ENCODE peak calls at places on chromosomes 12 and 14, in ten cellular contexts. One of them, this sample, is unnamed.

GRCh38 chr14:89787525-89787924 is 167.0 kb downstream of the EFCAB11 start:
- DNase-seq in GM03348: peak
- DNase-seq in fibroblast of mammary gland: peak
- DNase-seq in WERI-Rb-1: no peak
- DNase-seq in fibroblast of pulmonary artery: no peak
- DNase-seq in uterus: no peak
- DNase-seq in T-helper 2 cell: no peak
- DNase-seq in heart right ventricle: no peak
- DNase-seq in NAMALWA: no peak
- DNase-seq in stimulated activated naive CD4-positive, alpha-beta T cell: no peak
- DNase-seq in this sample: peak

GRCh38 chr12:110091136-110091711 is 32.9 kb upstream of the IFT81 start:
- DNase-seq in GM03348: no peak
- DNase-seq in fibroblast of mammary gland: no peak
- DNase-seq in WERI-Rb-1: no peak
- DNase-seq in fibroblast of pulmonary artery: no peak
- DNase-seq in uterus: no peak
- DNase-seq in T-helper 2 cell: no peak
- DNase-seq in heart right ventricle: no peak
- DNase-seq in NAMALWA: no peak
- DNase-seq in stimulated activated naive CD4-positive, alpha-beta T cell: no peak
- DNase-seq in this sample: no peak

GRCh38 chr12:67917811-67918210 is 71.4 kb upstream of the IFNG-AS1 start:
- DNase-seq in GM03348: no peak
- DNase-seq in fibroblast of mammary gland: no peak
- DNase-seq in WERI-Rb-1: no peak
- DNase-seq in fibroblast of pulmonary artery: no peak
- DNase-seq in uterus: no peak
- DNase-seq in T-helper 2 cell: no peak
- DNase-seq in heart right ventricle: no peak
- DNase-seq in NAMALWA: no peak
- DNase-seq in stimulated activated naive CD4-positive, alpha-beta T cell: no peak
- DNase-seq in this sample: no peak

GRCh38 chr12:54009171-54010052 is 627 bp downstream of the HOXC8 start:
- DNase-seq in GM03348: no peak
- DNase-seq in fibroblast of mammary gland: no peak
- DNase-seq in WERI-Rb-1: no peak
- DNase-seq in fibroblast of pulmonary artery: no peak
- DNase-seq in uterus: no peak
- DNase-seq in T-helper 2 cell: no peak
- DNase-seq in heart right ventricle: no peak
- DNase-seq in NAMALWA: no peak
- DNase-seq in stimulated activated naive CD4-positive, alpha-beta T cell: no peak
- DNase-seq in this sample: peak

GRCh38 chr14:22622220-22622619 is 21.9 kb downstream of the OR6J1 start:
- DNase-seq in GM03348: no peak
- DNase-seq in fibroblast of mammary gland: peak
- DNase-seq in WERI-Rb-1: no peak
- DNase-seq in fibroblast of pulmonary artery: peak
- DNase-seq in uterus: no peak
- DNase-seq in T-helper 2 cell: no peak
- DNase-seq in heart right ventricle: no peak
- DNase-seq in NAMALWA: no peak
- DNase-seq in stimulated activated naive CD4-positive, alpha-beta T cell: no peak
- DNase-seq in this sample: no peak

GRCh38 chr12:76313289-76313688 is 34.9 kb downstream of the BBS10 start:
- DNase-seq in GM03348: no peak
- DNase-seq in fibroblast of mammary gland: no peak
- DNase-seq in WERI-Rb-1: no peak
- DNase-seq in fibroblast of pulmonary artery: no peak
- DNase-seq in uterus: no peak
- DNase-seq in T-helper 2 cell: no peak
- DNase-seq in heart right ventricle: no peak
- DNase-seq in NAMALWA: no peak
- DNase-seq in stimulated activated naive CD4-positive, alpha-beta T cell: no peak
- DNase-seq in this sample: no peak

GRCh38 chr12:108194585-108194984 is 65.5 kb downstream of the WSCD2 start:
- DNase-seq in GM03348: no peak
- DNase-seq in fibroblast of mammary gland: no peak
- DNase-seq in WERI-Rb-1: no peak
- DNase-seq in fibroblast of pulmonary artery: no peak
- DNase-seq in uterus: no peak
- DNase-seq in T-helper 2 cell: no peak
- DNase-seq in heart right ventricle: no peak
- DNase-seq in NAMALWA: no peak
- DNase-seq in stimulated activated naive CD4-positive, alpha-beta T cell: no peak
- DNase-seq in this sample: no peak

GRCh38 chr12:48198619-48198973 is 4.5 kb downstream of the OR10AD1 start:
- DNase-seq in GM03348: peak
- DNase-seq in fibroblast of mammary gland: no peak
- DNase-seq in WERI-Rb-1: no peak
- DNase-seq in fibroblast of pulmonary artery: peak
- DNase-seq in uterus: peak
- DNase-seq in T-helper 2 cell: no peak
- DNase-seq in heart right ventricle: peak
- DNase-seq in NAMALWA: no peak
- DNase-seq in stimulated activated naive CD4-positive, alpha-beta T cell: peak
- DNase-seq in this sample: peak

GRCh38 chr12:121427556-121428055 is 27.7 kb downstream of the RNF34 start:
- DNase-seq in GM03348: no peak
- DNase-seq in fibroblast of mammary gland: no peak
- DNase-seq in WERI-Rb-1: no peak
- DNase-seq in fibroblast of pulmonary artery: no peak
- DNase-seq in uterus: no peak
- DNase-seq in T-helper 2 cell: no peak
- DNase-seq in heart right ventricle: no peak
- DNase-seq in NAMALWA: no peak
- DNase-seq in stimulated activated naive CD4-positive, alpha-beta T cell: no peak
- DNase-seq in this sample: no peak

GRCh38 chr14:64983439-64984310 is 3.0 kb upstream of the FNTB start:
- DNase-seq in GM03348: peak
- DNase-seq in fibroblast of mammary gland: peak
- DNase-seq in WERI-Rb-1: no peak
- DNase-seq in fibroblast of pulmonary artery: peak
- DNase-seq in uterus: no peak
- DNase-seq in T-helper 2 cell: no peak
- DNase-seq in heart right ventricle: no peak
- DNase-seq in NAMALWA: peak
- DNase-seq in stimulated activated naive CD4-positive, alpha-beta T cell: no peak
- DNase-seq in this sample: peak

GRCh38 chr14:93044116-93044515 is 71.6 kb downstream of the ITPK1 start:
- DNase-seq in GM03348: no peak
- DNase-seq in fibroblast of mammary gland: no peak
- DNase-seq in WERI-Rb-1: no peak
- DNase-seq in fibroblast of pulmonary artery: no peak
- DNase-seq in uterus: no peak
- DNase-seq in T-helper 2 cell: no peak
- DNase-seq in heart right ventricle: no peak
- DNase-seq in NAMALWA: no peak
- DNase-seq in stimulated activated naive CD4-positive, alpha-beta T cell: no peak
- DNase-seq in this sample: peak

GRCh38 chr14:74934476-74935339 is 11.6 kb upstream of the RPS6KL1 start:
- DNase-seq in GM03348: no peak
- DNase-seq in fibroblast of mammary gland: no peak
- DNase-seq in WERI-Rb-1: peak
- DNase-seq in fibroblast of pulmonary artery: no peak
- DNase-seq in uterus: no peak
- DNase-seq in T-helper 2 cell: no peak
- DNase-seq in heart right ventricle: peak
- DNase-seq in NAMALWA: no peak
- DNase-seq in stimulated activated naive CD4-positive, alpha-beta T cell: no peak
- DNase-seq in this sample: no peak

GRCh38 chr14:86712727-86713126 is 1182.8 kb downstream of the FLRT2 start:
- DNase-seq in GM03348: no peak
- DNase-seq in fibroblast of mammary gland: no peak
- DNase-seq in WERI-Rb-1: no peak
- DNase-seq in fibroblast of pulmonary artery: no peak
- DNase-seq in uterus: no peak
- DNase-seq in T-helper 2 cell: no peak
- DNase-seq in heart right ventricle: no peak
- DNase-seq in NAMALWA: no peak
- DNase-seq in stimulated activated naive CD4-positive, alpha-beta T cell: no peak
- DNase-seq in this sample: peak

GRCh38 chr12:86711716-86712115 is 455.5 kb upstream of the MGAT4C start:
- DNase-seq in GM03348: no peak
- DNase-seq in fibroblast of mammary gland: no peak
- DNase-seq in WERI-Rb-1: no peak
- DNase-seq in fibroblast of pulmonary artery: no peak
- DNase-seq in uterus: no peak
- DNase-seq in T-helper 2 cell: no peak
- DNase-seq in heart right ventricle: no peak
- DNase-seq in NAMALWA: no peak
- DNase-seq in stimulated activated naive CD4-positive, alpha-beta T cell: no peak
- DNase-seq in this sample: no peak

GRCh38 chr14:24721772-24722171 is 87.8 kb upstream of the GZMB start:
- DNase-seq in GM03348: no peak
- DNase-seq in fibroblast of mammary gland: peak
- DNase-seq in WERI-Rb-1: no peak
- DNase-seq in fibroblast of pulmonary artery: no peak
- DNase-seq in uterus: no peak
- DNase-seq in T-helper 2 cell: no peak
- DNase-seq in heart right ventricle: no peak
- DNase-seq in NAMALWA: no peak
- DNase-seq in stimulated activated naive CD4-positive, alpha-beta T cell: no peak
- DNase-seq in this sample: peak

GRCh38 chr12:47032644-47033043 is 46.8 kb upstream of the PCED1B start:
- DNase-seq in GM03348: peak
- DNase-seq in fibroblast of mammary gland: peak
- DNase-seq in WERI-Rb-1: no peak
- DNase-seq in fibroblast of pulmonary artery: peak
- DNase-seq in uterus: no peak
- DNase-seq in T-helper 2 cell: no peak
- DNase-seq in heart right ventricle: no peak
- DNase-seq in NAMALWA: peak
- DNase-seq in stimulated activated naive CD4-positive, alpha-beta T cell: no peak
- DNase-seq in this sample: peak

GRCh38 chr12:112380663-112381420 is 1.4 kb downstream of the HECTD4 start:
- DNase-seq in GM03348: peak
- DNase-seq in fibroblast of mammary gland: no peak
- DNase-seq in WERI-Rb-1: peak
- DNase-seq in fibroblast of pulmonary artery: no peak
- DNase-seq in uterus: no peak
- DNase-seq in T-helper 2 cell: no peak
- DNase-seq in heart right ventricle: peak
- DNase-seq in NAMALWA: no peak
- DNase-seq in stimulated activated naive CD4-positive, alpha-beta T cell: no peak
- DNase-seq in this sample: no peak

GRCh38 chr14:75470238-75470797 is 42.5 kb downstream of the JDP2 start:
- DNase-seq in GM03348: no peak
- DNase-seq in fibroblast of mammary gland: no peak
- DNase-seq in WERI-Rb-1: no peak
- DNase-seq in fibroblast of pulmonary artery: no peak
- DNase-seq in uterus: no peak
- DNase-seq in T-helper 2 cell: no peak
- DNase-seq in heart right ventricle: no peak
- DNase-seq in NAMALWA: peak
- DNase-seq in stimulated activated naive CD4-positive, alpha-beta T cell: no peak
- DNase-seq in this sample: no peak

GRCh38 chr12:108237272-108237671 is 101.8 kb downstream of the CMKLR1 start:
- DNase-seq in GM03348: no peak
- DNase-seq in fibroblast of mammary gland: peak
- DNase-seq in WERI-Rb-1: peak
- DNase-seq in fibroblast of pulmonary artery: no peak
- DNase-seq in uterus: no peak
- DNase-seq in T-helper 2 cell: no peak
- DNase-seq in heart right ventricle: no peak
- DNase-seq in NAMALWA: peak
- DNase-seq in stimulated activated naive CD4-positive, alpha-beta T cell: no peak
- DNase-seq in this sample: no peak

GRCh38 chr12:92259852-92260251 is 114.2 kb upstream of the BTG1 start:
- DNase-seq in GM03348: no peak
- DNase-seq in fibroblast of mammary gland: no peak
- DNase-seq in WERI-Rb-1: no peak
- DNase-seq in fibroblast of pulmonary artery: peak
- DNase-seq in uterus: no peak
- DNase-seq in T-helper 2 cell: no peak
- DNase-seq in heart right ventricle: no peak
- DNase-seq in NAMALWA: no peak
- DNase-seq in stimulated activated naive CD4-positive, alpha-beta T cell: no peak
- DNase-seq in this sample: no peak

GRCh38 chr14:31084385-31084784 is 58.2 kb upstream of the STRN3 start:
- DNase-seq in GM03348: no peak
- DNase-seq in fibroblast of mammary gland: no peak
- DNase-seq in WERI-Rb-1: no peak
- DNase-seq in fibroblast of pulmonary artery: no peak
- DNase-seq in uterus: no peak
- DNase-seq in T-helper 2 cell: no peak
- DNase-seq in heart right ventricle: no peak
- DNase-seq in NAMALWA: peak
- DNase-seq in stimulated activated naive CD4-positive, alpha-beta T cell: no peak
- DNase-seq in this sample: no peak

GRCh38 chr14:75579882-75580281 is 1.5 kb downstream of the FLVCR2 start:
- DNase-seq in GM03348: no peak
- DNase-seq in fibroblast of mammary gland: no peak
- DNase-seq in WERI-Rb-1: no peak
- DNase-seq in fibroblast of pulmonary artery: peak
- DNase-seq in uterus: no peak
- DNase-seq in T-helper 2 cell: no peak
- DNase-seq in heart right ventricle: no peak
- DNase-seq in NAMALWA: no peak
- DNase-seq in stimulated activated naive CD4-positive, alpha-beta T cell: no peak
- DNase-seq in this sample: no peak

GRCh38 chr12:84497819-84498218 is 414.8 kb downstream of the SLC6A15 start:
- DNase-seq in GM03348: peak
- DNase-seq in fibroblast of mammary gland: peak
- DNase-seq in WERI-Rb-1: no peak
- DNase-seq in fibroblast of pulmonary artery: peak
- DNase-seq in uterus: no peak
- DNase-seq in T-helper 2 cell: no peak
- DNase-seq in heart right ventricle: no peak
- DNase-seq in NAMALWA: peak
- DNase-seq in stimulated activated naive CD4-positive, alpha-beta T cell: no peak
- DNase-seq in this sample: peak

GRCh38 chr14:92651793-92652382 is 96.5 kb downstream of the LGMN start:
- DNase-seq in GM03348: no peak
- DNase-seq in fibroblast of mammary gland: no peak
- DNase-seq in WERI-Rb-1: no peak
- DNase-seq in fibroblast of pulmonary artery: no peak
- DNase-seq in uterus: no peak
- DNase-seq in T-helper 2 cell: peak
- DNase-seq in heart right ventricle: peak
- DNase-seq in NAMALWA: no peak
- DNase-seq in stimulated activated naive CD4-positive, alpha-beta T cell: peak
- DNase-seq in this sample: no peak

GRCh38 chr12:128387811-128388422 is 120.9 kb downstream of the TMEM132C start:
- DNase-seq in GM03348: no peak
- DNase-seq in fibroblast of mammary gland: peak
- DNase-seq in WERI-Rb-1: peak
- DNase-seq in fibroblast of pulmonary artery: no peak
- DNase-seq in uterus: peak
- DNase-seq in T-helper 2 cell: no peak
- DNase-seq in heart right ventricle: peak
- DNase-seq in NAMALWA: peak
- DNase-seq in stimulated activated naive CD4-positive, alpha-beta T cell: no peak
- DNase-seq in this sample: no peak

GRCh38 chr14:78644824-78645559 is 474.8 kb downstream of the NRXN3 start:
- DNase-seq in GM03348: peak
- DNase-seq in fibroblast of mammary gland: no peak
- DNase-seq in WERI-Rb-1: no peak
- DNase-seq in fibroblast of pulmonary artery: no peak
- DNase-seq in uterus: no peak
- DNase-seq in T-helper 2 cell: no peak
- DNase-seq in heart right ventricle: no peak
- DNase-seq in NAMALWA: no peak
- DNase-seq in stimulated activated naive CD4-positive, alpha-beta T cell: no peak
- DNase-seq in this sample: no peak

GRCh38 chr12:112855375-112855774 is 51.4 kb upstream of the OAS1 start:
- DNase-seq in GM03348: peak
- DNase-seq in fibroblast of mammary gland: no peak
- DNase-seq in WERI-Rb-1: no peak
- DNase-seq in fibroblast of pulmonary artery: no peak
- DNase-seq in uterus: no peak
- DNase-seq in T-helper 2 cell: no peak
- DNase-seq in heart right ventricle: no peak
- DNase-seq in NAMALWA: peak
- DNase-seq in stimulated activated naive CD4-positive, alpha-beta T cell: no peak
- DNase-seq in this sample: peak

GRCh38 chr14:20365928-20366327 is 22.5 kb downstream of the PARP2 start:
- DNase-seq in GM03348: no peak
- DNase-seq in fibroblast of mammary gland: no peak
- DNase-seq in WERI-Rb-1: no peak
- DNase-seq in fibroblast of pulmonary artery: no peak
- DNase-seq in uterus: no peak
- DNase-seq in T-helper 2 cell: no peak
- DNase-seq in heart right ventricle: no peak
- DNase-seq in NAMALWA: no peak
- DNase-seq in stimulated activated naive CD4-positive, alpha-beta T cell: no peak
- DNase-seq in this sample: no peak